ENCODE peak calls at places on chromosomes 4 and X, in eight cellular contexts. O is fibroblast of the aortic adventitia; H is CD8-positive, alpha-beta T cell; J is nephron progenitor cell; Y is mammary epithelial cell; K is GM10248; V is stomach; A is endodermal cell. F is an unnamed sample.

GRCh38 chr4:99564921-99565320 is 1.1 kb upstream of the TRMT10A start:
- DNase-seq in J (no peak), H (no peak), K (no peak), O (no peak), Y (no peak), A (no peak), V (no peak), F (no peak)

GRCh38 chr4:77240469-77241066 is 83.6 kb downstream of the CCNG2 start:
- DNase-seq in O (peak; percentile 64), J (peak; percentile 83), Y (peak; percentile 28), A (peak; percentile 95), H (peak; percentile 55), K (peak; percentile 63), V (peak; percentile 75), F (peak; percentile 46)

GRCh38 chr4:17646693-17647092 is 32.3 kb downstream of the MED28 start:
- DNase-seq in V (no peak), K (no peak), Y (no peak), A (no peak), H (no peak), O (no peak), J (no peak), F (no peak)

GRCh38 chr4:87108142-87108546 is 112.3 kb downstream of the KLHL8 start:
- DNase-seq in J (no peak), A (no peak), O (peak; percentile 85), Y (peak; percentile 59), V (no peak), K (no peak), H (no peak), F (no peak)

GRCh38 chr4:137952116-137952515 is 290.0 kb downstream of the SLC7A11 start:
- DNase-seq in O (peak; percentile 21), V (no peak), K (no peak), J (no peak), H (no peak), Y (no peak), A (no peak), F (no peak)

GRCh38 chrX:69153060-69153730 is 12.1 kb downstream of the PJA1 start:
- DNase-seq in Y (no peak), K (no peak), H (no peak), J (peak; percentile 75), O (peak; percentile 37), V (no peak), A (peak; percentile 91), F (no peak)

GRCh38 chrX:129230850-129231512 is 292.3 kb downstream of the SMARCA1 start:
- DNase-seq in O (no peak), K (no peak), J (no peak), Y (no peak), H (no peak), V (no peak), A (no peak), F (no peak)

GRCh38 chr4:151887816-151888180 is 127.0 kb upstream of the GATB start:
- DNase-seq in O (no peak), J (no peak), Y (no peak), K (no peak), A (no peak), V (no peak), H (no peak), F (no peak)

GRCh38 chrX:150683536-150684146 is 9.6 kb upstream of the MTMR1 start:
- DNase-seq in V (no peak), O (peak; percentile 58), Y (peak; percentile 27), H (no peak), A (no peak), K (peak; percentile 37), J (no peak), F (no peak)

GRCh38 chrX:20913760-20914159 is 460.5 kb upstream of the CNKSR2 start:
- DNase-seq in K (no peak), J (peak; percentile 79), Y (no peak), O (peak; percentile 2), H (no peak), A (peak; percentile 75), V (no peak), F (no peak)

GRCh38 chr4:99960648-99961047 is 10.6 kb upstream of the H2AZ1 start:
- DNase-seq in Y (no peak), K (no peak), O (no peak), J (no peak), V (no peak), H (no peak), A (no peak), F (no peak)

GRCh38 chrX:148874621-148875020 is 374.2 kb downstream of the AFF2 start:
- DNase-seq in H (no peak), Y (no peak), V (no peak), K (no peak), J (no peak), A (no peak), O (peak; percentile 42), F (no peak)

GRCh38 chr4:47852121-47852520 is 14.3 kb upstream of the CORIN start:
- DNase-seq in K (no peak), V (no peak), A (no peak), O (peak; percentile 60), J (no peak), Y (peak; percentile 46), H (no peak), F (no peak)

GRCh38 chrX:9855536-9856320 is 69.5 kb downstream of the SHROOM2 start:
- DNase-seq in V (no peak), O (no peak), H (no peak), K (no peak), J (no peak), Y (no peak), A (no peak), F (no peak)

GRCh38 chr4:118848242-118848641 is 12.3 kb upstream of the SEC24D start:
- DNase-seq in K (no peak), V (no peak), A (no peak), H (no peak), J (no peak), Y (no peak), O (no peak), F (no peak)

GRCh38 chr4:118846981-118847380 is 11.1 kb upstream of the SEC24D start:
- DNase-seq in Y (no peak), K (no peak), A (no peak), V (no peak), J (no peak), O (no peak), H (no peak), F (no peak)

GRCh38 chr4:118850813-118851173 is 14.9 kb upstream of the SEC24D start:
- DNase-seq in H (no peak), V (no peak), O (no peak), K (no peak), Y (no peak), J (no peak), A (no peak), F (no peak)

GRCh38 chr4:118848901-118849300 is 13.0 kb upstream of the SEC24D start:
- DNase-seq in A (no peak), V (no peak), K (no peak), J (no peak), Y (no peak), H (no peak), O (no peak), F (no peak)

GRCh38 chr4:118849867-118850812 is 14.2 kb upstream of the SEC24D start:
- DNase-seq in O (peak; percentile 27), K (peak; percentile 34), J (no peak), A (peak; percentile 75), V (no peak), H (peak; percentile 37), Y (peak; percentile 54), F (no peak)
- TF ChIP-seq CTCF in O (no peak), K (no peak), J (no peak), A (no peak), V (no peak), H (no peak), Y (no peak), F (no peak)

DNA sequence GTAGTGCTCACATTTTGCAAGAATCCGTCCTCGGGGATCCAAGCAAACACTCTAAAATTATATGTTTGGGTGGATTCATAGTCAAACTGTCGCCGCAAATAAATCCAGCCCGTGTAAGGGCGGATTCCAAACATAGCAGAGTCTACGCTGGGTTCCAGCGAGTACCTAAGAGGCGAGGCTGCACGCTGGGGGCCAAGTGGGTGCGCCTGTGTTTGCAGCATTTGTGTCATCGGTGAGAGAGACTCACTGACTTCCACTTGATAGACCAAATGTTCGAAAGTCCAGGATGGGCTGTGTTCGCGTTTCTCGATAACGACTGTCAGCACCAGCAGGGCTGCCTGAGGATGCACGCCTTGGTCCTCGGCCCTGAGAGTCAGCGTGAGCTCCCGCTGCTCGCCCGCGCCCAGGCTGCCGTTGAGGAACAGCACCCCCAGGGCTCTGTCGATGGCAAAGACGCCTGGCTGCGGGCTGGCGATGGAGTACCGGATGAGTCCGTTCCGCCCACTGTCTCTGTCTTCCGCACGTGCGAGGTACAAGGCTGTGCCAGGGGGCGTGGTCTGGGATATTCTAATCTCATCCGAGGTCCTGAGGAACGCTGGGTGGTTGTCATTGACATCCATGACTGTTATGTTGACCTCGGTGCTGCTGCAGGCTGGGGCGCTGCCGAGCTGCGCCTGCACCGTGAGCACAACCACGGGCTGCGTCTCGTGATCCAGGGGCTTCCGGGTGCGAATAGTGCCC is 158.7 kb downstream of the DCHS2 start:
- DNase-seq in V (no peak), O (no peak), J (peak; percentile 4), A (peak; percentile 92), H (peak; percentile 41), Y (no peak), K (peak; percentile 29), F (peak; percentile 10)
- TF ChIP-seq CTCF in V (no peak), O (no peak), J (no peak), A (peak; percentile 38), H (no peak), Y (no peak), K (no peak), F (no peak)

DNA sequence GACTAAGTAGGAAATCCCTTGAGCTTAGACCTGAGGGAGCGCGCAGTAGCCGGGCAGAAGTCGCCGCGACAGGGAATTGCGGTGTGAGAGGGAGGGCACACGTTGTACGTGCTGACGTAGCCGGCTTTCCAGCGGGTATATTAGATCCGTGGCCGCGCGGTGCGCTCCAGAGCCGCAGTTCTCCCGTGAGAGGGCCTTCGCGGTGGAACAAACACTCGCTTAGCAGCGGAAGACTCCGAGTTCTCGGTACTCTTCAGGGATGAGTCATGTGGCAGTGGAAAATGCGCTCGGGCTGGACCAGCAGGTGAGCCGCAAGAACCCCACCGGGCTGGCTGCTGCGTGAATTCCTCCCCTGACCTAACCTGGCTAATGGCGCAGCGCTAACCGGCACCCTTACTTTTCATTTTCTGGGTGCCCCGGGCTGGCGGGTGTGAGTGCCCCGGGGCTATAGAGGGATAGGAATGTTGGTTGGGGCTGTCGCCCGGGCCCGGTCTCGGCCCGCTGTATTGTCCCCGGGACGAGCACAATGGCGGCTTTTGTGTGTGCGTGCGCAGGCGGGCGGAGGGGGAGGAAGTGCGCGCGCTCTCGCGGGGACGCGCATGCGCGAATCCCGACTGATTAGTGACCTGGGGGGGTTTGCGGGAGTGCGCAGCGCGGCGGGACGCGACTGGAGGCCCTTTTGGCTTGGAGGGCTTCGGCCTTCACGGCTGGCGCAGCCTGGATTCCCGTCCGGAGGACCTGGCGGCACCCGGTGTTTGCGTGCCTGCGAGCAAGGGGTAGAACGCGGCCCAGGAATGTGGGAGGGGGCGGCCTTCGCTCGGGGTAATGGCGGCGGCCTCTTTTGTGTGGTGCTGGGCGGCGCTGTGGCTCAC is at the start of gene DDX3X:
- DNase-seq in A (peak; percentile 92), K (peak; percentile 83), Y (peak; percentile 91), V (peak; percentile 92), H (peak; percentile 80), O (peak; percentile 96), J (peak; percentile 74), F (peak; percentile 47)
- TF ChIP-seq CTCF in A (no peak), K (no peak), Y (no peak), V (no peak), H (peak; percentile 23), O (peak; percentile 44), J (no peak), F (no peak)

DNA sequence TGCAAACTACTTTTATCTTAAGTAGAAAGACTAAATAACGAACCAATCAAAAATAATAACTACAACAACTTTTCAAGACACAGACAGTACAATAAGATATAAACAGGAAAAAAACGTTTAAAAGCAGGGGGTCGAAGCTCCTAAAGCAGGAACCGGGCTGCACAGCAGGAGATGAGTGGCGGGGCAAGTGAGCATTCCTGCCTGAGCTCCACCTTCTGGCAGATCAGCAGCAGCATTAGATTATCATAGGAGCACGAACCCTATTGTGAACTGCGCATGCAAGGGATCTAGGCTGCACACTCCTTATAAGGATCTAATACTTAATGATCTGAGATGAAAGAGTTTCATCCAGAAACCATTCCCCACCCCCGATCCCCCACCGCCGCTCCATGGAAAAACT is 146.2 kb downstream of the TEX11 start:
- DNase-seq in Y (no peak), H (no peak), J (no peak), A (peak; percentile 52), K (no peak), V (no peak), O (no peak), F (no peak)
- TF ChIP-seq CTCF in Y (no peak), H (no peak), J (no peak), A (peak; percentile 47), K (no peak), V (no peak), O (no peak), F (no peak)